ENCODE peak calls at places on chromosome 1, in seven cellular contexts. M is GM12892, H is NCI-H2029 treated with DMSO at 0.1 percent for 48 hours, X is HEK293T, D is H9, Z is Daoy, B is naive B cell. V is an unnamed sample.
A peak's percentile ranks its signal among the peaks of the same experiment; 100 is the strongest.

GRCh38 chr1:228118040-228118439 is 8.9 kb upstream of the MRPL55 start:
- DNase-seq in H (no peak), M (no peak), Z (no peak), B (no peak), D (no peak), X (no peak), V (no peak)

GRCh38 chr1:1013105-1013921 is at the start of gene ISG15:
- DNase-seq in Z (peak; percentile 96), B (peak; percentile 83), M (peak; percentile 72), D (peak; percentile 89), H (peak; percentile 47), X (peak; percentile 55), V (peak; percentile 94)

GRCh38 chr1:227066999-227067398 is 126.9 kb downstream of the COQ8A start:
- DNase-seq in X (no peak), D (no peak), M (no peak), Z (no peak), H (no peak), B (no peak), V (no peak)

GRCh38 chr1:248802454-248802853 is 23.3 kb downstream of the SH3BP5L start:
- DNase-seq in H (no peak), D (no peak), X (no peak), Z (no peak), B (no peak), M (no peak), V (no peak)

GRCh38 chr1:93061895-93062792 is 16.9 kb upstream of the MTF2 start:
- DNase-seq in H (no peak), D (peak; percentile 51), M (no peak), B (peak; percentile 41), Z (peak; percentile 71), X (peak; percentile 56), V (peak; percentile 73)

GRCh38 chr1:235417101-235417697 is 50.0 kb downstream of the TBCE start:
- DNase-seq in Z (peak; percentile 46), H (peak; percentile 18), D (peak; percentile 57), X (peak; percentile 82), B (peak; percentile 49), M (peak; percentile 29), V (peak; percentile 86)

GRCh38 chr1:95042286-95042685 is 30.5 kb downstream of the ALG14 start:
- DNase-seq in D (no peak), H (no peak), M (no peak), X (no peak), B (no peak), Z (no peak), V (no peak)

GRCh38 chr1:44803312-44804095 is 3.3 kb downstream of the PLK3 start:
- DNase-seq in H (no peak), B (no peak), X (no peak), M (no peak), Z (no peak), D (no peak), V (no peak)